ENCODE peak calls at places on chromosome 22, in seven cellular contexts. A is A549, M is Peyer's patch, Y is endothelial cell of umbilical vein, U is H1, E is fibroblast of lung, X is PC-3. H is an unnamed sample. For H3K4me1, the result is how much of the 10 kb centered on the place peaks cover.

GRCh38 chr22:19576460-19577421 is 52.5 kb upstream of the CLDN5 start:
- DNase-seq in A (no peak), M (no peak), Y (peak), X (peak), E (peak), U (no peak), H (no peak)

GRCh38 chr22:45511847-45512261 is 9.2 kb downstream of the FBLN1 start:
- DNase-seq in X (no peak), M (peak), A (no peak), Y (no peak), U (no peak), E (peak), H (no peak)

GRCh38 chr22:30195245-30196140 is 51.1 kb downstream of the LIF start:
- DNase-seq in A (no peak), X (peak), U (no peak), Y (peak), M (no peak), E (peak), H (no peak)

GRCh38 chr22:38465673-38466490 is 2.0 kb upstream of the KDELR3 start:
- DNase-seq in U (no peak), E (no peak), X (no peak), M (no peak), Y (no peak), A (no peak), H (peak)

GRCh38 chr22:49348631-49349030 is 479.0 kb downstream of the BRD1 start:
- DNase-seq in E (no peak), Y (no peak), X (no peak), U (no peak), A (no peak), M (peak), H (peak)

GRCh38 chr22:43039800-43040199 is 24.9 kb upstream of the PACSIN2 start:
- DNase-seq in A (no peak), U (no peak), M (no peak), E (no peak), Y (no peak), X (no peak), H (no peak)

GRCh38 chr22:25884121-25884520 is 142.1 kb downstream of the MYO18B start:
- DNase-seq in A (no peak), U (no peak), M (no peak), Y (no peak), E (no peak), X (no peak), H (no peak)

GRCh38 chr22:43317252-43317651 is 25.9 kb downstream of the SCUBE1 start:
- DNase-seq in A (no peak), M (no peak), E (no peak), U (no peak), X (no peak), Y (no peak), H (no peak)

GRCh38 chr22:19291218-19291579 is 320 bp downstream of the CLTCL1 start:
- DNase-seq in Y (no peak), E (no peak), A (no peak), M (peak), X (no peak), U (no peak), H (peak)

GRCh38 chr22:30250713-30251267 is 4.2 kb upstream of the LIF start:
- DNase-seq in E (no peak), X (peak), U (no peak), Y (no peak), A (peak), M (no peak), H (no peak)

GRCh38 chr22:28440517-28441366 is 238.9 kb downstream of the TTC28 start:
- DNase-seq in Y (peak), E (peak), X (no peak), A (no peak), U (no peak), M (no peak), H (no peak)

GRCh38 chr22:30922151-30922611 is 46.4 kb downstream of the MORC2 start:
- DNase-seq in M (peak), U (no peak), E (peak), A (peak), Y (peak), X (no peak), H (peak)

GRCh38 chr22:50522806-50523438 is 2.5 kb downstream of the SCO2 start:
- DNase-seq in M (no peak), A (no peak), X (no peak), E (no peak), Y (no peak), U (no peak), H (no peak)

GRCh38 chr22:37752189-37753061 is 55.3 kb upstream of the GCAT start:
- DNase-seq in Y (peak), M (peak), U (no peak), A (peak), X (peak), E (peak), H (peak)

GRCh38 chr22:22877523-22878210 is 9.9 kb upstream of the IGLL5 start:
- DNase-seq in X (peak), Y (peak), U (no peak), A (peak), E (peak), M (peak), H (peak)

GRCh38 chr22:48701296-48702030 is 1126.2 kb downstream of the BRD1 start:
- DNase-seq in A (no peak), Y (no peak), E (no peak), M (no peak), U (no peak), X (no peak), H (no peak)

GRCh38 chr22:22201185-22201924 is 43.2 kb upstream of the VPREB1 start:
- DNase-seq in Y (peak), U (peak), M (peak), X (peak), E (peak), A (peak), H (peak)

GRCh38 chr22:22721681-22722309 is 77.4 kb downstream of the GGTLC2 start:
- DNase-seq in Y (no peak), U (no peak), A (no peak), M (no peak), X (peak), E (peak), H (peak)

GRCh38 chr22:49525776-49526535 is 301.7 kb downstream of the BRD1 start:
- DNase-seq in A (no peak), Y (no peak), E (no peak), U (no peak), M (no peak), X (no peak), H (no peak)

GRCh38 chr22:27959335-27960090 is 40.5 kb upstream of the PITPNB start:
- DNase-seq in Y (peak), X (no peak), E (no peak), U (no peak), A (no peak), M (no peak), H (no peak)

GRCh38 chr22:42881982-42882656 is 25.0 kb upstream of the ARFGAP3 start:
- DNase-seq in M (peak), Y (no peak), A (no peak), X (no peak), E (no peak), U (no peak), H (no peak)

GRCh38 chr22:26453812-26454500 is 24.9 kb downstream of the ASPHD2 start:
- DNase-seq in A (no peak), E (no peak), Y (no peak), M (no peak), X (no peak), U (no peak), H (no peak)

GRCh38 chr22:19430890-19431541 is 517 bp downstream of the HIRA start:
- DNase-seq in X (peak), Y (peak), M (peak), U (no peak), E (peak), A (peak), H (peak)

GRCh38 chr22:17410576-17410975 is 41.3 kb downstream of the CECR2 start:
- DNase-seq in Y (no peak), A (no peak), E (no peak), M (no peak), U (no peak), X (no peak), H (no peak)

GRCh38 chr22:26804315-26804714 is 146.9 kb downstream of the MIAT start:
- DNase-seq in U (no peak), E (no peak), Y (no peak), A (no peak), M (no peak), X (no peak), H (no peak)

GRCh38 chr22:27105142-27106025 is 448.0 kb downstream of the MIAT start:
- DNase-seq in E (peak), U (no peak), M (peak), Y (peak), X (no peak), A (no peak), H (no peak)

GRCh38 chr22:25900390-25900789 is 158.4 kb downstream of the MYO18B start:
- DNase-seq in U (no peak), M (no peak), Y (no peak), A (no peak), E (no peak), X (no peak), H (no peak)

GRCh38 chr22:24086310-24086709 is 75.2 kb downstream of the CABIN1 start:
- DNase-seq in E (no peak), U (no peak), Y (no peak), A (no peak), X (no peak), M (no peak), H (peak)

GRCh38 chr22:27219036-27219435 is 561.6 kb downstream of the MIAT start:
- DNase-seq in A (no peak), U (no peak), Y (no peak), X (no peak), M (no peak), E (no peak), H (no peak)

GRCh38 chr22:37230673-37231405 is 13.2 kb downstream of the RAC2 start:
- DNase-seq in M (no peak), X (no peak), E (no peak), U (no peak), Y (no peak), A (no peak), H (peak)

GRCh38 chr22:48851933-48852549 is 975.6 kb downstream of the BRD1 start:
- DNase-seq in M (peak), U (no peak), X (no peak), E (no peak), Y (no peak), A (no peak), H (peak)

GRCh38 chr22:50299724-50300619 is 7.5 kb downstream of the PLXNB2 start:
- DNase-seq in Y (no peak), M (peak), E (no peak), U (peak), A (no peak), X (no peak), H (no peak)

GRCh38 chr22:49207008-49207775 is 620.5 kb downstream of the BRD1 start:
- DNase-seq in E (no peak), M (peak), U (no peak), Y (no peak), A (no peak), X (no peak), H (peak)

GRCh38 chr22:50260801-50261614 is 475 bp downstream of the MAPK12 start:
- DNase-seq in Y (peak), E (peak), X (peak), A (peak), M (no peak), U (no peak), H (no peak)

GRCh38 chr22:49046546-49047305 is 780.9 kb downstream of the BRD1 start:
- DNase-seq in A (peak), U (peak), X (no peak), M (peak), E (no peak), Y (no peak), H (peak)

GRCh38 chr22:45131749-45132148 is 32.0 kb upstream of the NUP50 start:
- DNase-seq in Y (no peak), A (no peak), E (peak), U (no peak), X (no peak), M (peak), H (peak)

DNA sequence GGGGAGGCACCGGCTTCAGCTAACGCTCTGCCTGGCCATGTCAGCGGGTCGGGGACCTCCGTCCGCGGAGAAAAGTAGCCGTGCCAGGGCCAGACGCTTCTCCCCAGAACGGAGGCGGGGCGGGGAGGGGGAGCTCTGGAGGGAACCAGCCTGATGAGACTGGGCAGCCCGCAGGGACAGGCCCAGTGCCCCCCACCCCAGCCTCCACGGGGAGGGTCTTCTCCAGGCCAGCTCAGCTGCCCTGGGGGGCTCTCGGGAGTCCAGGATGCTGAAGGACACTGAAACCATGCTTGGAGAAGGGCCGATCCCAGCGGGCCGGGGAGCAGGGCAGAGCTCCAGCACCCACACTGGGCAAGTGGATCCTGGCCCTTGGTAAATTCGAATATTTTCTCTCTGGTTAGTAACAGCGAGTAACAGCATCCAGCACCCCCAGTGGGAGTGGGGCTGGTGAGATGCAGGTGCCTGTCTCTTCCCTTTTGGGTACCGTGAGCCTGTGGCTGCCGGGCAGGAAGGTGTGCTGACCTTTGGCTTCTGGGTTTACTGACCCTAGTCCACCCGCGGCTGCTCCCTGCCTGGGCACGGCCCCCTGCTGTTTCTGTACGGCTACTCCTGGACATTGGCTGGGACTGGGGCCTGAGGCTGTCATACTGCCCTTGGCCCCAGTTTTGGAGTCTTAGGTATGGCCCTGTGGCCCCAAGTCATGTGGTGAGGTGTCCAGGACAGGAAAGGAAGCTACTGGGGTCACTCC is 35.8 kb downstream of the GRAMD4 start:
- DNase-seq in A (no peak), X (no peak), M (no peak), E (no peak), U (no peak), Y (no peak), H (no peak)
- H3K4me1 ChIP-seq in A (under half), X (under half), M (under half), E (under half), U (under half), Y (under half), H (under half)

GRCh38 chr22:33851985-33852384 is 68.3 kb downstream of the LARGE1 start:
- DNase-seq in X (peak), A (no peak), U (no peak), E (no peak), Y (no peak), M (no peak), H (no peak)
- H3K4me3 ChIP-seq in X (no peak), A (no peak), U (no peak), E (no peak), Y (no peak), M (no peak), H (no peak)

GRCh38 chr22:41311487-41311886 is 10.2 kb downstream of the ZC3H7B start:
- DNase-seq in E (no peak), U (no peak), M (no peak), A (no peak), X (no peak), Y (no peak), H (no peak)
- H3K4me1 ChIP-seq in E (under half), U (under half), M (under half), A (under half), X (under half), Y (under half), H (under half)

GRCh38 chr22:21045585-21046294 is at the start of gene LRRC74B:
- DNase-seq in Y (peak), M (peak), E (peak), X (peak), U (peak), A (peak), H (peak)
- H3K4me3 ChIP-seq in Y (peak), M (peak), E (peak), X (peak), U (peak), A (peak), H (peak)

GRCh38 chr22:39528681-39529486 is 3.7 kb downstream of the RPS19BP1 start:
- DNase-seq in Y (peak), E (peak), U (peak), A (peak), X (peak), M (peak), H (peak)

GRCh38 chr22:39528080-39528661 is 4.4 kb downstream of the RPS19BP1 start:
- DNase-seq in M (no peak), A (no peak), X (no peak), E (no peak), U (no peak), Y (no peak), H (no peak)

GRCh38 chr22:39530136-39530535 is 2.4 kb downstream of the RPS19BP1 start:
- DNase-seq in X (no peak), E (no peak), U (no peak), M (no peak), A (no peak), Y (no peak), H (no peak)

GRCh38 chr22:39530692-39531331 is 1.7 kb downstream of the RPS19BP1 start:
- DNase-seq in M (no peak), U (no peak), A (no peak), E (peak), Y (peak), X (peak), H (no peak)

GRCh38 chr22:39529487-39529851 is 3.1 kb downstream of the RPS19BP1 start:
- DNase-seq in Y (no peak), E (no peak), X (no peak), U (no peak), M (no peak), A (no peak), H (no peak)
- H3K4me1 ChIP-seq in Y (under half), E (under half), X (under half), U (under half), M (half or more), A (under half), H (half or more)